ENCODE peak calls at places on chromosomes 12 and 14, in six cellular contexts. D is fibroblast of lung, N is heart right ventricle, T is gastrocnemius medialis, Y is BJ, H is foreskin fibroblast. S is an unnamed sample.

GRCh38 chr12:43501705-43502104 is 50.3 kb downstream of the ADAMTS20 start:
- DNase-seq in D (peak), N (no peak), T (no peak), Y (no peak), H (peak), S (peak)

GRCh38 chr12:57046947-57047890 is 2.7 kb downstream of the MYO1A start:
- DNase-seq in D (no peak), N (no peak), T (no peak), Y (no peak), H (no peak), S (no peak)

GRCh38 chr12:85363382-85364190 is 83.6 kb downstream of the ALX1 start:
- DNase-seq in D (peak), N (no peak), T (no peak), Y (no peak), H (no peak), S (peak)

GRCh38 chr12:112122823-112123690 is 2.3 kb upstream of the TRAFD1 start:
- DNase-seq in D (peak), N (no peak), T (no peak), Y (peak), H (peak), S (peak)

GRCh38 chr12:110794623-110795280 is 52.0 kb upstream of the CCDC63 start:
- DNase-seq in D (no peak), N (peak), T (peak), Y (no peak), H (peak), S (peak)

GRCh38 chr12:98998697-98999299 is 353.7 kb downstream of the APAF1 start:
- DNase-seq in D (peak), N (no peak), T (no peak), Y (no peak), H (peak), S (peak)

GRCh38 chr14:93316716-93317115 is 16.1 kb downstream of the BTBD7 start:
- DNase-seq in D (no peak), N (no peak), T (no peak), Y (no peak), H (peak), S (no peak)

GRCh38 chr12:68157295-68157871 is 2.2 kb downstream of the IFNG start:
- DNase-seq in D (no peak), N (no peak), T (no peak), Y (no peak), H (no peak), S (no peak)

GRCh38 chr12:112148031-112148513 is 22.7 kb downstream of the TRAFD1 start:
- DNase-seq in D (peak), N (no peak), T (no peak), Y (no peak), H (peak), S (peak)

GRCh38 chr12:14558377-14559051 is 9.2 kb downstream of the PLBD1 start:
- DNase-seq in D (no peak), N (no peak), T (no peak), Y (no peak), H (no peak), S (no peak)

GRCh38 chr14:65936342-65936741 is 523.8 kb downstream of the FUT8 start:
- DNase-seq in D (no peak), N (no peak), T (no peak), Y (no peak), H (no peak), S (no peak)

GRCh38 chr14:44316647-44317432 is 190.2 kb downstream of the FSCB start:
- DNase-seq in D (peak), N (no peak), T (no peak), Y (no peak), H (peak), S (peak)

DNA sequence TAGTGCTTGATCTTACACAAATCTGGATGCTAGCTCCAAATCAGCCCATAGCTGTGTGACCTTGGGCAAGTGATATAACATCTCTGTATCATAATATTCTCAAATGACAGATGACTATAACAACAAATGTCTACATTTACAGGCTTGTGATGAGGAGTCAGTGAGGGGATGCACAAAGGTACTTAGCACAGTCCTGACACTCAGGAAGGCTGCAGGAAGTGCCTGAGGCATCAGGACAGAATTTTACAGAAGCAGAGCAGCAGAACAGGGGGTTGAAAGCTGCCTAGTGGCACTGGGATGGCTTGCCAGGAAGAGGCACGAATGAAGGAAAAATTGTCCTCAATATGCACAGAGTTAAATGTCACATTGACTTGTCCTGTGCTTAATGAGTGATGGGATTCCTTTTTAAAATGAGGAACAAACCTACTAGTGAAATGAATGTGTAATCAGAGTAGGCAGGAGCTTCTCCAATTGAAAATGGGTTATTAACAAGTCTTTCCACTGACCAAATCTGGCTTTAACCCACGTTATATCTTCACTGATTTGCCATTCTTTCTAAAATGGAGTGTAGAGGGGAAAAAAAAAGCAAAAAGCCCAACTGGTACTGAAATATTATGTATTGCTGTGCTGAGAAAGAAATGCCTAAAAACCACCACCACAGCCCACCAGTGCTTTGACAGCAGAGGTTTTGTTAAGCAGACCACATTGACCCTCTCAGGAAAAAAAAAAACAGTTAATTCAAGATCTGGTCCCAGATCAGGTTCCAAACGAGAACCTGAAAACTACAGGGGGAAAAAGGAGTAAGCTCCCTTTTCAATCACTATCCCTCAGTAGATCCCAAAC is 11.6 kb downstream of the BTG1 start:
- DNase-seq in D (no peak), N (no peak), T (no peak), Y (no peak), H (no peak), S (no peak)
- H3K4me3 ChIP-seq in D (peak), N (peak), T (no peak), Y (no peak), H (no peak), S (no peak)

DNA sequence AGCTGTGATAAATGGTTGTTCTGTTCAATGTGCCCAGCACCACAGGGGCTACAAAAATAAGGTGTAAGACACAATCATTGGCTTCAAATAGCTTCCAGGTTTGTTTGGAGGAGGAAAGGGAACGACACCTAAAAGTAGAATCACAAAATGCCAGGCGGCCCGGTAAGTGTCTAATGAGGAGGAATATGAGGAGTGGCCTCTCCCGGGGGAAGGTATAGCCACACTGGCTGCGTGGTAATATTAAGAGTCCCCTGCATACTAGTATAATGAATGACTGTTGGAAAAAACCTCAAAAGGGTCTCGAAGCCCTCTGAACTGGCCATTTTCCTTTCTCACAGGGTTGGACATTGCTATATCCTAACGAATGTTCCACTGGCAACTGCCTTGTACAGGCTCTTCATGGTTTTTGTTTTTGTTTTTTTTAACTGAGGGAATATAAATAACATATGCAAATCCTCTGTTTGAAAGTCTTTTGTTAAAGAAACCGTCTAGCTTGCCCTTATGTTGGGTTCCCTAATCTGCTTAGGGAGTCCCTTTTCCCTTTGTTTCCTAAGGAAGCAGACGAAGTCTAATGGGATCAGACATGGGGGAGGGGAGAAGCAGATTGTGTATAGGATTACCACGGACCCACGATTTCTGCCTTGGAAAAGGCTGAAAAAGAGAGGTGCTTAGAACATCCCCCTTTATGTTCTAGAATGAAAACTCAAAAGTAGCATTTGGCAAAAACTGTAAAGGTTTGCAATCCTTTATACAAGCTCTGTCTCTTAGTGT is 4.2 kb downstream of the CCDC60 start:
- DNase-seq in D (no peak), N (no peak), T (no peak), Y (no peak), H (no peak), S (no peak)
- H3K4me3 ChIP-seq in D (no peak), N (no peak), T (no peak), Y (no peak), H (no peak), S (no peak)

DNA sequence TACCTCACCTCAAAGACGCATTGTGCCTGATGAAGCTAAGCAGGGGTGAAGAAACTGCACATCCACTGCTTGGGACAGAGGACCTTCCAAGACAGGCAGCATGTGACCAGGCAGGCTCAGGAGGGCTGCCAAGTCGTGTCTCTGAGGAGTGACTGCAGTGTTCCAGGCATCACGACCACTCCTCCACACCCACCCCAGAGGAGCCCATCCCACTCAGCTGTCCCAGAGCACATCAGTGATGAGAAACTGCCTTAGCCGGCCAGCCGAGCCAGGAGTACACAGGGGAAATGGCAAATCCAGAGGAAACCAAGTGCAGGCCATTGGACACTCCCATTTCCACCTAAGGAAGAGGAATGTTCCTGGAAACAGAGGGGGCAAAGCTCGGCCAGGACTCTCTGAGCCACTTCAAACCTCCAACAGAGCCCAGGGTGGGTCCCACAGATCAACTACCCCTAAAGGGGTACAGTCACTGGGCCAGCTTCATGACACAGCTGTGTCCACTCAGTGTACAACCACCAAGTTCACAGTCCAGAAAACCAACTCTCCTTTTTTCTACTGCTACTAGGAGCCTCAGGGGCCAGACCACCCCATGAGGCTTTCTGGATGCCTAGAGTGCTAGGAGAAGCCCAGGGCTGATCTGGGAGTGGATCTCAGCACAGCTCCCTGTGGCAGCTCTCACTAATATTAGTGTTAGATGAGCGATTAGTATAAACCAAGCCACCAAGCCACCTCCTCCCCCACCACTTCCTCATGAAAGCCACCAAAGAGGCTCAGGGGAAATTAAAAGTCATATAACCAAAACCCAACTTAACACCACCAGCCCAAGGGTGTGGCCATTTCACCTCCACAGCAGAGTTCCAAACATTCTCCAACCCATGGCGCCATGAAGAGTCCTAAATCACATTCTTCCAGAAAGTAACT is 15.4 kb downstream of the PXN start:
- DNase-seq in D (no peak), N (peak), T (peak), Y (no peak), H (no peak), S (no peak)
- H3K4me3 ChIP-seq in D (no peak), N (peak), T (peak), Y (no peak), H (no peak), S (no peak)

DNA sequence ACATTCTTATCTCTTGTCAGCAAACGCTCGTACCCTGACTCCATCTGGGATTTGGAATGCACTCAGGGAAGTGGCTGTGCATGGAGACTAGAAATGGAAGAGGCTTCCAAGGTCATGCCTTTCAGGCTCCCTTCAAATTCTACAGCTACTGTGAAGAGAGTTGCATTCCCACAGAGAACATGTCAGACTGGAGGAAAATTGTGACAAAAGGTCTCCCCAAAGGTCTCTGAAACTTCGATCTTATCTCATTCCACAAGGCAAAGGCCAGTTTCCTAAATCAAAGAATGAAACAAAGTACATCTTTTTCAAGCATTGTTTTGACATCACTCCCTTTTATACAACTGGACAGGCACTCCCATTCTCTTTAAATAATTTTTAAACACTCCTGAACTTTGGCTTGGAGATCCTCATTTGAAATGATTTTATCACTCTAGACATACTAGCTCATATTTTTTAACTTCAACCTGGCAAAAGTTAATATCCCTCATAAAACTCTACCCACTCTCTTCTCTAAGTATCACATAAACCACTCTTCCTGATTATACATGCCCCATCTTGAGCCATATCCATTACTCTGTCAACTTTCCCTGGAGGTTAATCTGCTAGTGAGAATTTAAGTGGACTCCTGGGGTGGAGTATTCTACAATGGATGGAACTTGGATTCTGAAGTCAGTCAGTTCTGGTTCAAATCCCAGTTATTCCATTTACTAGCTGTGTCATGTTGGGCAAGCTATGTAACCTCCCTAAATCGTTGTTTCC is 218.1 kb upstream of the HMGA2 start:
- DNase-seq in D (no peak), N (no peak), T (no peak), Y (no peak), H (no peak), S (no peak)
- H3K4me3 ChIP-seq in D (no peak), N (no peak), T (no peak), Y (no peak), H (no peak), S (no peak)

DNA sequence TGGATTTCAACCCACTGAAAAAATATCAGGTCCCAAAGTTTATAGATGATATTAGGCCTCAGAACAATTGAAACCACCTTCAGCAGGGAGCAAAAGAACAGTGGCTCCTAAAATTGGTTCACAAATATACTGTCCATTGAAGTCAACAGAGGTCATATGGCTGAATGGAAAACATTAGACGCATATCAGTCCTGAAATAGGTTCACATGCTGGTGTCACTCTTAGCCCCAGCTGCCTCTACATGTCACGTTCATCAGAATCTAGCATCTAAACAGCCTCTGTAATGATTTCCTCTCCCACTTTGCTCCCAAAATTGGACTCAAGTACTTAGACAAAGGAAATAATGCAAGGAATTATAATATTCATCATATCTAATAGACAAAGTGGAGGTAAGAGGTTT is 8.7 kb downstream of the FLRT2 start:
- DNase-seq in D (no peak), N (no peak), T (peak), Y (no peak), H (no peak), S (no peak)
- H3K4me3 ChIP-seq in D (no peak), N (no peak), T (no peak), Y (no peak), H (no peak), S (no peak)

DNA sequence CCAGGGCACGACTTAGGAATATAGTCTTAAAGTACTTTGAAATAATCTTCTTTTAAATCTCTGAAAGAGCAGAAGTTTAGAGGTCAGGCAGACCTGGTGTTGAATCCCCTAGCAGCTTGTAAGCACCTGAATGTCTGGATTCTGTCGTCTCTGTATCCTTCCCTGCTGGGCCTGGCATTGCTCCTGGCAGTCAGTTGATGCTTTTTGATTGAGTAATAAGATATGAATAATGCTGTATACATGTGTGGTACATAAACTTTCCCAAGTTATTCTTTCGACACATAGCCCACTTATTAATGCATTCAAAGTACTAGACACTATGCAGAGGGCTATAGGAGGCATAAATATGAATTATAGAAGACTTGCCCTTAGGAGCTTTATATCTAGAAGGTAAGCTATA is 31.4 kb downstream of the EVL start:
- DNase-seq in D (peak), N (no peak), T (no peak), Y (no peak), H (peak), S (no peak)
- H3K4me3 ChIP-seq in D (no peak), N (no peak), T (no peak), Y (no peak), H (no peak), S (no peak)

DNA sequence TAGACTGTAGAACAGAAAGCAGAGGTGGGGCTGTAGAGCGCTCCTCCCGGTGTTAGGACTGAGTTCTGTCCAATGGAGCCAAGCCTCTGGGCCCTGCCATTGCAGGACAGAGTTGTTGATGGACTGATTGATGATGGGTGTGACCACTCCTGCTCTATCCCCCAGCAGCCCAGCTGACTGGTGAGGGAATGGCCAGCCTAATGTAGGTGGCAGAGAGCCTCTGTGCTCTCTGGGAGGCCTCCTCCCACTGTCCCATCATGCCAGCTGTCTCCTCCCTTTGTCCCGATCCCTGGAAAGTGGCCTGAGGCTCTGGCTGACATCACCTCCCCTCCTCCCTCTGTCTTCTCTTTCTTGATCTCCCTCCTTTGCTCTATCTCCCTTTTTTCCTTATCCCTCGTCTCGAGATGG is 804 bp downstream of the EFS start:
- DNase-seq in D (peak), N (no peak), T (peak), Y (no peak), H (no peak), S (no peak)
- H3K4me3 ChIP-seq in D (peak), N (peak), T (peak), Y (peak), H (peak), S (peak)